ENCODE peak calls at places on chromosomes 12 and 14, in eight cellular contexts. X is retina, W is Caki2, O is mucosa of gallbladder, B is fibroblast of gingiva, Q is foreskin melanocyte, M is HuH-7.5, V is iPS DF 19.7. U is an unnamed sample.

GRCh38 chr14:87186745-87187144 is 806.2 kb downstream of the GALC start:
- DNase-seq in X (peak; percentile 9), W (no peak), O (no peak), B (no peak), Q (no peak), M (no peak), V (peak; percentile 68), U (no peak)

GRCh38 chr12:67925551-67925950 is 63.7 kb upstream of the IFNG-AS1 start:
- DNase-seq in X (no peak), W (no peak), O (no peak), B (no peak), Q (no peak), M (no peak), V (no peak), U (no peak)

GRCh38 chr12:95574799-95575452 is 23.6 kb upstream of the USP44 start:
- DNase-seq in X (peak; percentile 39), W (peak; percentile 26), O (no peak), B (peak; percentile 24), Q (peak; percentile 45), M (peak; percentile 50), V (peak; percentile 38), U (no peak)

GRCh38 chr12:131047789-131048610 is 94.3 kb downstream of the ADGRD1 start:
- DNase-seq in X (no peak), W (no peak), O (no peak), B (no peak), Q (no peak), M (no peak), V (no peak), U (no peak)

GRCh38 chr14:70885343-70886014 is 21.8 kb upstream of the PCNX1 start:
- DNase-seq in X (no peak), W (no peak), O (no peak), B (no peak), Q (no peak), M (no peak), V (no peak), U (no peak)

GRCh38 chr12:60834806-60835205 is 1239.0 kb downstream of the SLC16A7 start:
- DNase-seq in X (no peak), W (no peak), O (no peak), B (no peak), Q (no peak), M (no peak), V (no peak), U (no peak)

GRCh38 chr14:39366460-39367386 is 65.5 kb downstream of the FBXO33 start:
- DNase-seq in X (no peak), W (no peak), O (no peak), B (no peak), Q (no peak), M (no peak), V (no peak), U (no peak)

GRCh38 chr14:52241102-52241793 is 26.2 kb upstream of the PTGDR start:
- DNase-seq in X (no peak), W (no peak), O (no peak), B (peak; percentile 92), Q (no peak), M (no peak), V (no peak), U (no peak)

GRCh38 chr14:105852378-105853088 is 326.1 kb downstream of the TMEM121 start:
- DNase-seq in X (no peak), W (no peak), O (no peak), B (no peak), Q (no peak), M (no peak), V (no peak), U (no peak)

GRCh38 chr12:93163260-93164036 is 214.3 kb upstream of the NUDT4 start:
- DNase-seq in X (no peak), W (no peak), O (no peak), B (peak; percentile 32), Q (no peak), M (no peak), V (no peak), U (no peak)

GRCh38 chr14:37594916-37595808 is at the start of the genes FOXA1 and TTC6:
- DNase-seq in X (no peak), W (no peak), O (peak; percentile 44), B (no peak), Q (no peak), M (peak; percentile 82), V (no peak), U (peak; percentile 87)

GRCh38 chr14:94571395-94571794 is 9.8 kb upstream of the SERPINA5 start:
- DNase-seq in X (no peak), W (no peak), O (no peak), B (peak; percentile 15), Q (no peak), M (no peak), V (no peak), U (peak; percentile 60)

GRCh38 chr12:41514050-41514449 is 325.9 kb downstream of the PDZRN4 start:
- DNase-seq in X (no peak), W (no peak), O (no peak), B (no peak), Q (no peak), M (no peak), V (no peak), U (no peak)

GRCh38 chr12:53726946-53727309 is 324 bp downstream of the CALCOCO1 start:
- DNase-seq in X (no peak), W (peak; percentile 14), O (no peak), B (peak; percentile 51), Q (no peak), M (no peak), V (no peak), U (no peak)

GRCh38 chr14:104341532-104342434 is 203.4 kb downstream of the KIF26A start:
- DNase-seq in X (peak; percentile 57), W (peak; percentile 72), O (no peak), B (no peak), Q (no peak), M (peak; percentile 88), V (peak; percentile 52), U (peak; percentile 51)

GRCh38 chr14:76168531-76168930 is 16.8 kb downstream of the GPATCH2L start:
- DNase-seq in X (no peak), W (peak; percentile 84), O (no peak), B (no peak), Q (no peak), M (no peak), V (no peak), U (no peak)

GRCh38 chr12:50825372-50825838 is 17.3 kb upstream of the TMPRSS12 start:
- DNase-seq in X (peak; percentile 35), W (peak; percentile 56), O (no peak), B (peak; percentile 73), Q (peak; percentile 36), M (no peak), V (no peak), U (no peak)

GRCh38 chr12:113857371-113857770 is 108.8 kb downstream of the RBM19 start:
- DNase-seq in X (no peak), W (no peak), O (no peak), B (no peak), Q (no peak), M (no peak), V (no peak), U (no peak)

GRCh38 chr14:26377150-26377549 is 220.7 kb downstream of the NOVA1 start:
- DNase-seq in X (no peak), W (no peak), O (no peak), B (no peak), Q (no peak), M (no peak), V (no peak), U (no peak)

GRCh38 chr12:110200124-110200417 is 75.9 kb downstream of the IFT81 start:
- DNase-seq in X (no peak), W (no peak), O (no peak), B (no peak), Q (no peak), M (no peak), V (no peak), U (no peak)

GRCh38 chr12:119781804-119782203 is 95.3 kb downstream of the CIT start:
- DNase-seq in X (no peak), W (no peak), O (no peak), B (no peak), Q (no peak), M (no peak), V (no peak), U (no peak)

GRCh38 chr12:91889970-91890369 is 255.7 kb downstream of the BTG1 start:
- DNase-seq in X (no peak), W (no peak), O (no peak), B (no peak), Q (no peak), M (no peak), V (no peak), U (no peak)

GRCh38 chr12:52190860-52191729 is 719 bp downstream of the KRT80 start:
- DNase-seq in X (no peak), W (peak; percentile 70), O (peak; percentile 58), B (no peak), Q (no peak), M (no peak), V (no peak), U (no peak)

GRCh38 chr12:32296541-32296940 is 102.8 kb upstream of the FGD4 start:
- DNase-seq in X (no peak), W (peak; percentile 97), O (peak; percentile 42), B (peak; percentile 18), Q (no peak), M (no peak), V (no peak), U (no peak)

GRCh38 chr14:56224179-56224578 is 106.0 kb downstream of the PELI2 start:
- DNase-seq in X (no peak), W (peak; percentile 51), O (no peak), B (no peak), Q (no peak), M (no peak), V (no peak), U (no peak)

GRCh38 chr12:19915392-19916192 is 452.7 kb upstream of the PDE3A start:
- DNase-seq in X (peak; percentile 85), W (peak; percentile 33), O (no peak), B (peak; percentile 45), Q (peak; percentile 52), M (no peak), V (no peak), U (no peak)

GRCh38 chr14:76900406-76901085 is 74.3 kb downstream of the LRRC74A start:
- DNase-seq in X (no peak), W (no peak), O (no peak), B (peak; percentile 17), Q (no peak), M (no peak), V (no peak), U (no peak)

GRCh38 chr14:51750542-51750941 is 98.8 kb downstream of the FRMD6 start:
- DNase-seq in X (no peak), W (no peak), O (no peak), B (no peak), Q (no peak), M (no peak), V (peak; percentile 54), U (no peak)

GRCh38 chr14:37551119-37551518 is 43.9 kb downstream of the FOXA1 start:
- DNase-seq in X (no peak), W (no peak), O (no peak), B (no peak), Q (no peak), M (no peak), V (no peak), U (no peak)

GRCh38 chr14:50353126-50353525 is 41.0 kb downstream of the DMAC2L start:
- DNase-seq in X (no peak), W (no peak), O (no peak), B (peak; percentile 60), Q (no peak), M (no peak), V (no peak), U (no peak)

GRCh38 chr14:100440207-100440631 is 117.1 kb downstream of the SLC25A47 start:
- DNase-seq in X (peak; percentile 82), W (peak; percentile 82), O (peak; percentile 75), B (peak; percentile 49), Q (no peak), M (peak; percentile 74), V (peak; percentile 47), U (peak; percentile 83)

U was measured in left lobe of liver.